ENCODE peak calls at places on chromosomes 12 and 14, in five cellular contexts. G, O, I, M and J are unnamed samples.

GRCh38 chr12:119940881-119941280 is 48.2 kb upstream of the BICDL1 start:
- DNase-seq in O (no peak), G (no peak), I (no peak), M (peak), J (peak)

GRCh38 chr12:22250762-22251161 is 83.7 kb downstream of the ST8SIA1 start:
- DNase-seq in G (no peak), O (no peak), I (no peak), M (no peak), J (no peak)

GRCh38 chr12:76030378-76031080 is 1.0 kb downstream of the PHLDA1 start:
- DNase-seq in G (peak), M (peak), O (no peak), I (peak), J (no peak)

GRCh38 chr14:71117839-71118743 is 210.8 kb downstream of the PCNX1 start:
- DNase-seq in O (no peak), M (peak), G (no peak), I (no peak), J (no peak)

GRCh38 chr12:89883630-89884364 is 175.2 kb upstream of the ATP2B1 start:
- DNase-seq in I (no peak), M (no peak), G (no peak), O (no peak), J (no peak)

GRCh38 chr14:89486505-89486904 is 69.5 kb upstream of the FOXN3 start:
- DNase-seq in I (no peak), M (no peak), O (no peak), G (no peak), J (no peak)

GRCh38 chr14:63672417-63673180 is 30.9 kb upstream of the WDR89 start:
- DNase-seq in O (no peak), M (no peak), G (no peak), I (no peak), J (no peak)

GRCh38 chr12:27336254-27336653 is 3.6 kb downstream of the BMAL2 start:
- DNase-seq in I (no peak), M (no peak), G (no peak), O (no peak), J (no peak)